ENCODE peak calls at places on chromosomes 4 and X, in four cellular contexts. Q is endodermal cell, U is GM23338, K is coronary artery. I is an unnamed sample.

GRCh38 chr4:38075370-38076152 is 115.4 kb downstream of the PTTG2 start:
- DNase-seq in Q (no peak), U (no peak), K (no peak), I (no peak)

GRCh38 chrX:136097871-136098805 is 49.2 kb upstream of the FHL1 start:
- DNase-seq in U (peak), Q (peak), K (no peak), I (no peak)

GRCh38 chr4:1015179-1015578 is 3.8 kb downstream of the FGFRL1 start:
- DNase-seq in U (no peak), Q (no peak), K (no peak), I (no peak)

GRCh38 chr4:16833722-16834121 is 64.7 kb downstream of the LDB2 start:
- DNase-seq in U (no peak), K (no peak), Q (no peak), I (no peak)

GRCh38 chr4:8702516-8703400 is 110.2 kb downstream of the CPZ start:
- DNase-seq in K (peak), Q (peak), U (no peak), I (no peak)

GRCh38 chrX:12949927-12950656 is 24.8 kb upstream of the TMSB4X start:
- DNase-seq in U (no peak), Q (no peak), K (peak), I (peak)

GRCh38 chr4:151541438-151542071 is 132.6 kb downstream of the FHIP1A start:
- DNase-seq in Q (peak), K (no peak), U (no peak), I (no peak)

GRCh38 chr4:104073245-104073644 is 353.5 kb upstream of the TACR3 start:
- DNase-seq in Q (no peak), K (no peak), U (peak), I (no peak)

GRCh38 chrX:10833299-10834169 is 213.1 kb upstream of the MID1 start:
- DNase-seq in K (no peak), U (peak), Q (peak), I (peak)

GRCh38 chr4:132180020-132180427 is 969.1 kb upstream of the PCDH10 start:
- DNase-seq in Q (no peak), U (no peak), K (no peak), I (no peak)

GRCh38 chr4:169627307-169627706 is 6.9 kb downstream of the CLCN3 start:
- DNase-seq in Q (no peak), K (no peak), U (no peak), I (no peak)

GRCh38 chr4:40995850-40996249 is 218.5 kb downstream of the APBB2 start:
- DNase-seq in Q (no peak), U (no peak), K (no peak), I (no peak)

GRCh38 chrX:121013897-121014455 is 28.4 kb upstream of the CT47A1 start:
- DNase-seq in U (no peak), Q (no peak), K (no peak), I (no peak)

GRCh38 chr4:168765726-168766125 is 244.3 kb downstream of the CBR4 start:
- DNase-seq in U (no peak), Q (no peak), K (no peak), I (no peak)

GRCh38 chrX:9498236-9498635 is 33.4 kb downstream of the TBL1X start:
- DNase-seq in U (no peak), Q (no peak), K (no peak), I (no peak)

GRCh38 chr4:185737489-185738037 is 74.4 kb downstream of the SORBS2 start:
- DNase-seq in K (no peak), U (no peak), Q (no peak), I (no peak)

GRCh38 chr4:112651641-112652040 is 14.7 kb downstream of the LARP7 start:
- DNase-seq in Q (no peak), K (no peak), U (peak), I (no peak)

GRCh38 chr4:5874811-5875465 is 17.9 kb downstream of the CRMP1 start:
- DNase-seq in U (peak), K (no peak), Q (peak), I (no peak)

GRCh38 chr4:118389731-118390520 is 37.1 kb upstream of the PRSS12 start:
- DNase-seq in U (no peak), Q (no peak), K (no peak), I (no peak)

GRCh38 chr4:136651278-136651667 is 881.0 kb downstream of the PCDH18 start:
- DNase-seq in Q (no peak), K (no peak), U (no peak), I (no peak)

GRCh38 chrX:102651968-102652744 is 873 bp downstream of the GPRASP1 start:
- DNase-seq in Q (peak), U (peak), K (no peak), I (peak)

GRCh38 chr4:91963489-91963888 is 340.3 kb upstream of the GRID2 start:
- DNase-seq in Q (no peak), K (no peak), U (no peak), I (no peak)

GRCh38 chrX:132433001-132433400 is 55.8 kb downstream of the MBNL3 start:
- DNase-seq in U (peak), K (no peak), Q (peak), I (no peak)

GRCh38 chr4:108693819-108694218 is 43.4 kb downstream of the OSTC start:
- DNase-seq in K (no peak), Q (no peak), U (no peak), I (no peak)

GRCh38 chrX:20320461-20321159 is 53.9 kb upstream of the RPS6KA3 start:
- DNase-seq in U (no peak), K (no peak), Q (no peak), I (no peak)

GRCh38 chrX:148501121-148502066 is 977 bp downstream of the AFF2 start:
- DNase-seq in U (peak), K (no peak), Q (peak), I (peak)

GRCh38 chr4:2073808-2074481 is 14.8 kb downstream of the NAT8L start:
- DNase-seq in U (no peak), K (no peak), Q (peak), I (no peak)

GRCh38 chr4:7115557-7116340 is 47.9 kb upstream of the GRPEL1 start:
- DNase-seq in K (no peak), Q (no peak), U (no peak), I (no peak)

GRCh38 chrX:119238557-119238956 is 2.5 kb downstream of the PGRMC1 start:
- DNase-seq in Q (no peak), K (no peak), U (no peak), I (no peak)

GRCh38 chr4:158239196-158239595 is 28.9 kb downstream of the TMEM144 start:
- DNase-seq in Q (no peak), U (no peak), K (no peak), I (no peak)

GRCh38 chr4:143339497-143339896 is 2.8 kb downstream of the GAB1 start:
- DNase-seq in Q (no peak), K (no peak), U (no peak), I (no peak)
- H3K27ac ChIP-seq in Q (no peak), K (peak), U (no peak), I (no peak)

GRCh38 chrX:41116948-41117347 is 31.7 kb downstream of the USP9X start:
- DNase-seq in Q (no peak), K (no peak), U (no peak), I (no peak)
- H3K4me3 ChIP-seq in Q (no peak), K (no peak), U (peak), I (no peak)

GRCh38 chrX:46733226-46733625 is 25.7 kb downstream of the SLC9A7 start:
- DNase-seq in U (no peak), K (no peak), Q (no peak), I (no peak)
- H3K27ac ChIP-seq in U (no peak), K (no peak), Q (no peak), I (no peak)

DNA sequence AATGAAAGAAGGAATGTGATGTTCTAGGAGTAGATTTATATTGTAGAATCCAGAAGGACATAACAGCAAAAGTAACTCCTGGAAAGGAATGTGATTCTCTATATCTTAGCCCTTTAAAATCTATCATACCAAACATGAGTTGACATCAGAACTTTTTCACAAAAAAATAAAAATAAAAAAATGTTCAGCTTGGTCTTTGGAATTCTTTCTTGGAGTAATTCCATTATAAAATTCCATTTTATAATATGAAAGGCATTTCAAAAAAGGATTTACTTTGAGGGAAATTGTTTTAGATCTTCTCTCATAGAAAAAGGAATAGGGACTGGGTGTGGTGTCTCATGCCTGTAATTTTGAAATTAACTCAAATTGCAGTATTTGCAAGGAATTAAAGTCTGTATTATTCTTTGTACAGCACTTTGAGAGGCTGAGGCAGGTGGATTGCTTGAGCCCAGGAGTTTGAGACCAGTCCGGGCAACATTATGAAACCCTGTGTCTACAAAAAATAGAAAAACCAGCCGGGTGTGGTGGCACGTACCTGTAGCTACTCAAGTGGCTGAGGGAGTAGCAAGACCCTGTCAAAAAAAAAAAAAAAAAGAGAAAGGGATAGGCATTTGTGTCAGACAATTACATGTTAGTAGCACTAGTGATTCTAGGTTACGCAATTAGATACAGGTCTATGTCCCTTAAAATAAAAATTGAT is 134.9 kb downstream of the SLC4A4 start:
- DNase-seq in U (no peak), K (no peak), Q (no peak), I (no peak)
- H3K4me3 ChIP-seq in U (no peak), K (no peak), Q (no peak), I (no peak)

DNA sequence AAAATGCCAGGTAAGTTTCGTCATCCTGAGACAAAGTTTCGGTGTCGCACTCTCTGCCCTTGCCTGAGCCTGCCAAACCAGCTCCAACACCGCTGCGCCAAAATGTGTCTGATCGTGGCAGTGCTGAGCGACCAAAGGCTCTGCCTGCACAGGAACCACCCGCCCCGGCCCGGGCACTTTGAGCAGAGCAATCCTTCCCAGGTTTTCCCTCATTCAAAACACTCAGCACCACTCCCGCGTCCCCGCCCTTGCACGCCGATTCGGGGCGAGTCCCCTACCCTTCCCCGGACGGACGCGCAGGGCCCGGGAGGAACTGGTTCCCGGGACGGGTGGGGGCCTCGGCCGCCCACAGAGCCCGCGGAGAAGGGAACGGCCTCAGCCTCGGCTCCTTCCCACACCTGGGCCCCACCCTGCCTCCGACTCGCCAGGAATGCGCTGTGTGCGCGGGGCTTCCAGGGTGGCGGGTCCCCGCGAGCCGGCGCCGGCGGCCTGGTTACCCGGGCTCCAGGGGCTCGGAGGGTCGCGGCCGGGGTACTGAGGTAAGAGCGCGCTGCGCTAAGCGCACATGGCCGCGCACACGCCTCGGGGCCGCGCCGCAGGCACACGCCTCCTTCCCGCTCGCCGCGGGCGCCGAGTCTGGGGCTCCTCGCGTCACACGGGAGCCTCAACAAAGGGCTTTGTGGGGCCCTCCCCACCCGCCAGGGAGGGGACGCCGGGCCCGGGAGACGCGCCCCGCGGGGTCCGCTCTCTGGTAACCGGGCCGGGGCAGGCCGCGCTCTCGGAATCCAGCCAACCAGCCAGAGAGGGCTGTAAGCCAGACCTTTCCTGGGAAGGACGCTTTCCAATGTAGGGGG is at the start of gene C4orf36:
- DNase-seq in Q (peak), U (peak), K (peak), I (peak)
- H3K27ac ChIP-seq in Q (peak), U (peak), K (peak), I (no peak)

DNA sequence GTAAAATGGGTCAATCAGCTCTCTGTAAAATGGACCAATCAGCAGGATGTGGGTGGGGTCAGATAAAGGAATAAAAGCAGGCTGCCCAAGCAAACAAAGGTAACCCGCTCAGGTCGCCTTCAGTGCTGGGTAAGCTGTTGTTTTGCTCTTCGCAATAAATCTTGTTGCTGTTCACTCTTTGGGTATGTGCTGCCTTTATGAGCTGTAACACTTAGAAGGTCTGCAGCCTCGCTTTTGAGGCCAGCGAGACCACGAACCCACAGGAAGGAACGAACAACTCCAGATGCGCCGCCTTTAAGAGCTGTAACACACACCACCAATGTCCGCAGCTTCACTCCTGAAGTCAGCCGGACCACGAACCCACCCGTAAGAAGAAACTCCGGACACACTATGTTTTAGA is 11.5 kb upstream of the CAMK2D start:
- DNase-seq in K (no peak), U (no peak), Q (no peak), I (no peak)
- H3K4me3 ChIP-seq in K (no peak), U (no peak), Q (no peak), I (no peak)

GRCh38 chrX:48681539-48682183 is 1.9 kb upstream of the WAS start:
- DNase-seq in Q (no peak), U (no peak), K (no peak), I (no peak)

GRCh38 chrX:48688531-48689142 is 5.0 kb downstream of the WAS start:
- DNase-seq in Q (no peak), U (no peak), K (no peak), I (no peak)

GRCh38 chrX:48683411-48683982 is at the start of gene WAS:
- DNase-seq in U (no peak), Q (no peak), K (no peak), I (no peak)

GRCh38 chrX:48684134-48684533 is 535 bp downstream of the WAS start:
- DNase-seq in Q (no peak), K (no peak), U (no peak), I (no peak)

GRCh38 chrX:48685416-48685815 is 1.8 kb downstream of the WAS start:
- DNase-seq in K (no peak), Q (no peak), U (no peak), I (no peak)
- H3K27ac ChIP-seq in K (no peak), Q (no peak), U (no peak), I (no peak)

DNA sequence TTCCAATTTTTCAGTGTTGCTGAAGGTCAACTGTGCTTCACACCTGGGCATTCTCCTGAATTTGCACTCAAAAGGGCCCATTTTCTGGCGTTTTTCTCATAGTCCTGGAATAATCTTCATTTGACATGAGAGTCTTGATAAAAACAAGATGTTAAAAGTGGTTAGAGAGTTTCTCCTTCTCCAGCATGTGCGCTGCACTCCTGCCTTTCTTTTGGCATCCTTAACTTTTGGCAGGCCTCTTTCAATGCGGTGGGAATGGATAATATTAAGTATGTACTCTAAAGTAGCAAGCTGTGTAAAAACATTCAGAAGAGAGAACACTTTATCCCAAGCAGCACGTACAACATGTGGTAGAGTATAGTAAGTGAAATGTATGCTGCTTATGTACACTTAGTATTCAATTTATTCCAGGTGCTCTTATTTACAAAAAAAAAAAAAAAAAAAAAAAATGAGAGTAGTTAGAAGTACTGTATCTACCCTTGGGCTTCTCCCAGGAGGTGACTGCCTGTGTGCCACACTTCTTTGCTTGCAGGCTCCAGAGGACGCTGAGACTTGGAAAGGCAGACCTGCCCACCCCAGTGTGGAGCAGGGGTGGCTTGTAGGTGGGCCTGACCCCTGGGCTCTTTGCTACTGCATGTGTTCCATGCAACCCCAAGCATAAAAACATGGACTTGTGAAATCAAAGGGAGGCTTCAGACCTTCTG is 3.9 kb downstream of the FGF2 start:
- DNase-seq in Q (no peak), U (no peak), K (no peak), I (peak)
- H3K4me3 ChIP-seq in Q (no peak), U (peak), K (peak), I (no peak)

GRCh38 chr4:25859429-25860148 is 3.2 kb downstream of the SEL1L3 start:
- DNase-seq in Q (no peak), K (no peak), U (no peak), I (no peak)

GRCh38 chr4:25860586-25861421 is 2.0 kb downstream of the SEL1L3 start:
- DNase-seq in K (no peak), Q (no peak), U (no peak), I (peak)

GRCh38 chr4:25861951-25862410 is 807 bp downstream of the SEL1L3 start:
- DNase-seq in U (peak), Q (peak), K (no peak), I (peak)

GRCh38 chr4:25862411-25863346 is at the start of gene SEL1L3:
- DNase-seq in K (no peak), Q (peak), U (peak), I (peak)

DNA sequence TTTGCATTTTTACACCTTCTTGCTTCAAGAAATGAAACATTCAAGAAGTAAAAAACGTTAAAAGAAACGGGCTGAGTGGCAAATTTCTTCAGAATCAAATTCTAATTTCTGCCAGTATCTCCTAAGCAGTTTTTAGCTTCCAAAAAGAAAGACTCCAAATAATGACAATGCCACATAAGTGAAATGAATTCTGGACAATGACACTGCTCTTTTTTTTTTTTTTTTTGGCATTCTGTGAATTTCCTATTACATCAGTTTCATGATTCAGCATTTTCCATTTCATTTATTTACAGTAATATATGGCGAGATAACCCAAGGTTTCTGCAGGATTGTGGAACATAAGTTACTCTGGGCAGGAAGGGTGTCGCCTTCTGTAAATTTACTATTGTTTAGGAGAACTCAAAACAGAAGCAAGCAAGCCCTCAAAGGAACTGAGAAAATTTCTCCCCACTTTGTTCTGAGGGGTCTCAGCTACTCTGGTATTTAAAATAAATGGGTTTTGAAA is 1.3 kb downstream of the SEL1L3 start:
- DNase-seq in K (no peak), Q (no peak), U (no peak), I (no peak)
- H3K27ac ChIP-seq in K (no peak), Q (no peak), U (no peak), I (no peak)

GRCh38 chr4:26023191-26023972 is 109.4 kb downstream of the SMIM20 start:
- DNase-seq in K (no peak), U (no peak), Q (no peak), I (no peak)
- H3K4me3 ChIP-seq in K (no peak), U (no peak), Q (no peak), I (no peak)

I was measured in aorta.